ENCODE peak calls at places on chromosomes 16 and 17, in five cellular contexts. K is T-helper 1 cell, Z is GM10248, S is lung microvascular endothelial cell, J is AG04450. O is an unnamed sample.

GRCh38 chr17:61378658-61379456 is 20.8 kb upstream of the TBX2 start:
- DNase-seq in K (no peak), Z (no peak), S (no peak), J (no peak), O (no peak)

GRCh38 chr16:88816736-88817535 is 5.2 kb upstream of the APRT start:
- DNase-seq in K (no peak), Z (no peak), S (no peak), J (no peak), O (no peak)

GRCh38 chr16:4159726-4160125 is 43.5 kb upstream of the ADCY9 start:
- DNase-seq in K (no peak), Z (no peak), S (no peak), J (no peak), O (no peak)

GRCh38 chr17:78276499-78276898 is 45.1 kb downstream of the TMEM235 start:
- DNase-seq in K (no peak), Z (no peak), S (no peak), J (no peak), O (no peak)

GRCh38 chr16:5557966-5558365 is 460.4 kb upstream of the EEF2KMT start:
- DNase-seq in K (no peak), Z (no peak), S (no peak), J (no peak), O (no peak)

GRCh38 chr17:17401271-17401781 is 75.5 kb upstream of the MED9 start:
- DNase-seq in K (no peak), Z (no peak), S (peak), J (no peak), O (no peak)

GRCh38 chr17:29847527-29847931 is 82.5 kb downstream of the SSH2 start:
- DNase-seq in K (no peak), Z (no peak), S (no peak), J (no peak), O (no peak)

GRCh38 chr17:79019631-79020584 is 4.1 kb upstream of the C1QTNF1 start:
- DNase-seq in K (no peak), Z (no peak), S (peak), J (peak), O (peak)

GRCh38 chr17:74854792-74855191 is 4.9 kb downstream of the GRIN2C start:
- DNase-seq in K (no peak), Z (no peak), S (no peak), J (no peak), O (no peak)

O was measured in endothelial cell of umbilical vein.